ENCODE peak calls at places on chromosomes 16 and 17, in four cellular contexts. I is fibroblast of lung, P is GM10248, E is C1 segment of cervical spinal cord. B is an unnamed sample.
A peak's percentile ranks its signal among the peaks of the same experiment; 100 is the strongest.

GRCh38 chr17:49551221-49552069 is 24.2 kb upstream of the NXPH3 start:
- DNase-seq in I (no peak), P (peak; percentile 14), E (no peak), B (no peak)

GRCh38 chr17:45828171-45829133 is 16.2 kb upstream of the SPPL2C start:
- DNase-seq in I (no peak), P (no peak), E (no peak), B (no peak)

GRCh38 chr17:17666111-17666714 is 15.0 kb upstream of the RAI1 start:
- DNase-seq in I (peak; percentile 81), P (no peak), E (no peak), B (no peak)

GRCh38 chr16:3063617-3064389 is 1.6 kb upstream of the IL32 start:
- DNase-seq in I (no peak), P (no peak), E (no peak), B (no peak)

GRCh38 chr16:30065943-30066881 is 652 bp downstream of the ALDOA start:
- DNase-seq in I (peak; percentile 70), P (no peak), E (no peak), B (no peak)

GRCh38 chr16:4767872-4768548 is 1.0 kb upstream of the ZNF500 start:
- DNase-seq in I (peak; percentile 10), P (no peak), E (no peak), B (no peak)

GRCh38 chr17:66689192-66689591 is 145.7 kb upstream of the CACNG5 start:
- DNase-seq in I (no peak), P (no peak), E (no peak), B (no peak)

GRCh38 chr17:31541559-31541958 is 150.1 kb downstream of the RAB11FIP4 start:
- DNase-seq in I (no peak), P (peak; percentile 34), E (no peak), B (no peak)

GRCh38 chr16:3938843-3939624 is 58.5 kb upstream of the CREBBP start:
- DNase-seq in I (peak; percentile 88), P (peak; percentile 83), E (no peak), B (peak; percentile 92)

B was measured in D721Med.